ENCODE peak calls at places on chromosomes 7 and 10, in eight cellular contexts. H is HFFc6, E is GM12864, C is progenitor cell of endocrine pancreas, J is heart right ventricle, Y is AG09319, B is esophagus squamous epithelium, N is chondrocyte. M is an unnamed sample.

GRCh38 chr10:124520553-124521428 is 59.2 kb downstream of the LHPP start:
- DNase-seq in H (no peak), E (no peak), C (no peak), J (no peak), Y (no peak), B (no peak), N (peak; percentile 64), M (no peak)

GRCh38 chr10:101224910-101225823 is 4.1 kb downstream of the LBX1 start:
- DNase-seq in H (no peak), E (no peak), C (no peak), J (no peak), Y (no peak), B (no peak), N (no peak), M (no peak)

GRCh38 chr10:17033529-17034250 is 95.9 kb downstream of the CUBN start:
- DNase-seq in H (no peak), E (no peak), C (no peak), J (no peak), Y (no peak), B (no peak), N (no peak), M (no peak)

GRCh38 chr10:96998329-96998888 is 166.3 kb downstream of the LCOR start:
- DNase-seq in H (peak; percentile 45), E (no peak), C (no peak), J (no peak), Y (no peak), B (no peak), N (no peak), M (no peak)

GRCh38 chr7:2510909-2511768 is 8.4 kb upstream of the LFNG start:
- DNase-seq in H (no peak), E (no peak), C (no peak), J (no peak), Y (no peak), B (no peak), N (no peak), M (peak; percentile 75)

GRCh38 chr10:47295411-47295810 is 4.6 kb upstream of the GDF10 start:
- DNase-seq in H (no peak), E (no peak), C (no peak), J (no peak), Y (no peak), B (no peak), N (no peak), M (no peak)

GRCh38 chr7:30469303-30469702 is 9.3 kb downstream of the NOD1 start:
- DNase-seq in H (peak; percentile 97), E (no peak), C (no peak), J (peak; percentile 90), Y (peak; percentile 98), B (no peak), N (no peak), M (no peak)

GRCh38 chr7:147411011-147411614 is 1179.5 kb upstream of the C7orf33 start:
- DNase-seq in H (no peak), E (no peak), C (no peak), J (no peak), Y (no peak), B (no peak), N (no peak), M (no peak)

GRCh38 chr10:99682032-99682431 is 22.7 kb downstream of the ENTPD7 start:
- DNase-seq in H (no peak), E (no peak), C (no peak), J (no peak), Y (no peak), B (no peak), N (no peak), M (no peak)

GRCh38 chr7:157224627-157225026 is 85.9 kb downstream of the UBE3C start:
- DNase-seq in H (no peak), E (no peak), C (no peak), J (no peak), Y (no peak), B (no peak), N (no peak), M (no peak)

GRCh38 chr10:113045155-113046055 is 95.4 kb downstream of the TCF7L2 start:
- DNase-seq in H (peak; percentile 95), E (no peak), C (no peak), J (no peak), Y (peak; percentile 53), B (no peak), N (no peak), M (no peak)

DNA sequence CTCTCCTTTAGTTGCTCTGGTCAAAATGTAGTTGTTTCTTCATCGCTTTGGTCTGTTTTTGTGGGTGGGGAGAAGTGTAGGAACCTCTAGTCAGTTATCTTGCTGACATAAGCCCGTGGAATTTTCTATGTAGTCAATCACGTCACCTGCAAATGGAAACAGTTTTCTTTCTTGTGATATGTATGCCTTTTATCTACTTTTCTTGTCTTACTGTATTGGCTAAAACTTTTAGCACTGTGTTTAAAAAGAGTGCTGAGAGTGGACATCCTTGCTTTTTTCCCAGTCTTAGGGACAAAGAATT is 42.3 kb downstream of the AKR1E2 start:
- DNase-seq in H (no peak), E (no peak), C (no peak), J (no peak), Y (no peak), B (no peak), N (no peak), M (no peak)
- TF ChIP-seq CTCF in H (no peak), E (no peak), C (no peak), J (no peak), Y (no peak), B (no peak), N (no peak), M (no peak)

GRCh38 chr7:144069953-144070352 is 342 bp downstream of the OR2A25 start:
- DNase-seq in H (no peak), E (no peak), C (no peak), J (no peak), Y (no peak), B (no peak), N (no peak), M (no peak)

GRCh38 chr7:144069511-144069910 is at the start of gene OR2A25:
- DNase-seq in H (no peak), E (no peak), C (no peak), J (no peak), Y (no peak), B (no peak), N (no peak), M (no peak)

GRCh38 chr7:144074374-144074773 is 4.8 kb downstream of the OR2A25 start:
- DNase-seq in H (no peak), E (no peak), C (no peak), J (no peak), Y (no peak), B (no peak), N (no peak), M (no peak)
- TF ChIP-seq CTCF in H (no peak), E (no peak), C (no peak), J (no peak), Y (no peak), B (no peak), N (no peak), M (no peak)

GRCh38 chr7:1270181-1270580 is 37.5 kb downstream of the UNCX start:
- DNase-seq in H (no peak), E (no peak), C (no peak), J (no peak), Y (no peak), B (no peak), N (peak; percentile 87), M (no peak)

GRCh38 chr7:1268866-1269265 is 36.2 kb downstream of the UNCX start:
- DNase-seq in H (no peak), E (no peak), C (no peak), J (no peak), Y (no peak), B (no peak), N (no peak), M (no peak)

GRCh38 chr7:1267016-1267900 is 34.6 kb downstream of the UNCX start:
- DNase-seq in H (no peak), E (no peak), C (no peak), J (no peak), Y (no peak), B (no peak), N (peak; percentile 92), M (no peak)

GRCh38 chr7:1269336-1269890 is 36.7 kb downstream of the UNCX start:
- DNase-seq in H (no peak), E (no peak), C (no peak), J (no peak), Y (no peak), B (no peak), N (peak; percentile 78), M (no peak)

DNA sequence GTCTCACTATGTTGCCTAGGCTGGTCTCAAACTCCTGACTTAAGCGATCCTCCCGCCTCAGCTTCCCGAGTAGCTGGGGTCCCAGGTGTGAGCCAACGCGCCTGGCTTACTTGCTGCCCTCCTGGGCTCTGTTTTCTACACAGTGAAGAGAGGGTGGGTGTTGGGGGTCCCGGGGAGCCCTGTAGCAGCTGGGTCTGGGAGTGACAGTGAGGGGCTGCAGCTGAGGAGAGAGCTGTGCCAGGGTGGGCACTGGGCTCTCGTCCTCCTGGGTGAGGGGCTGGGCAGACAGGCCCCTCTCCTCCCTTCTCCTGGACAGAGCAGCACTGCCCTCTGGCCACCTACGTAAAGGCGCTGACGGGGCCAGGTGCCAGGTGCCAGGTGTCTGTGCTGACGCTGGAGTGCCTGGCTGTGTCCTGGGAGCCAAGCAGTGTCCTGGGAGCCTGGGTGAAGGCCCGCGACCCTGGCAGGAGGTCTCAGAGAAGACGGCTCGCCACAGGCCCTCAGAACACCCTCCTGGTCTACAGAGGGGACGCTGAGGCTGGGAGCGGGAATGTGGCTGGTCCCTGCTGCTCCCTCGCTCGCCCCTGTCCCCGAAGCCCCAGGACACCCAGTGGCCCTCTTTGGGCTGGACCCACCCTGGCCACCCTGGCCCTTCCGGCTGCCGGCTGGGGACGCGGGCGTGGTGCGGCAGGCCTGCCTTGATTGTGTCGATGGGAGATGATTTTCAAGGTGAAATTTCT is 35.6 kb downstream of the UNCX start:
- DNase-seq in H (no peak), E (no peak), C (no peak), J (no peak), Y (no peak), B (no peak), N (peak; percentile 89), M (no peak)
- TF ChIP-seq CTCF in H (no peak), E (no peak), C (no peak), J (no peak), Y (no peak), B (no peak), N (no peak), M (no peak)

GRCh38 chr7:111101856-111102646 is 11.1 kb downstream of the LRRN3 start:
- DNase-seq in H (no peak), E (no peak), C (no peak), J (no peak), Y (no peak), B (no peak), N (no peak), M (no peak)

GRCh38 chr7:111094387-111094786 is 3.5 kb downstream of the LRRN3 start:
- DNase-seq in H (no peak), E (no peak), C (no peak), J (no peak), Y (no peak), B (no peak), N (no peak), M (no peak)

GRCh38 chr7:111096997-111097396 is 6.1 kb downstream of the LRRN3 start:
- DNase-seq in H (no peak), E (no peak), C (no peak), J (no peak), Y (no peak), B (no peak), N (no peak), M (no peak)

GRCh38 chr7:111098926-111099250 is 8.0 kb downstream of the LRRN3 start:
- DNase-seq in H (no peak), E (no peak), C (no peak), J (no peak), Y (no peak), B (no peak), N (no peak), M (no peak)

GRCh38 chr7:111098011-111098925 is 7.3 kb downstream of the LRRN3 start:
- DNase-seq in H (peak; percentile 37), E (no peak), C (no peak), J (peak; percentile 10), Y (no peak), B (no peak), N (no peak), M (no peak)
- TF ChIP-seq CTCF in H (peak; percentile 78), E (peak; percentile 51), C (peak; percentile 78), J (peak; percentile 70), Y (peak; percentile 68), B (no peak), N (peak; percentile 82), M (peak; percentile 65)